ENCODE peak calls at places on chromosomes 6 and 20, in seven cellular contexts. B is GM12878, J is sigmoid colon, I is tibial nerve, A is upper lobe of left lung, M is A549, Y is H1. H is an unnamed sample.

GRCh38 chr6:121520337-121521163 is 85.1 kb downstream of the GJA1 start:
- DNase-seq in B (no peak), J (no peak), I (no peak), A (no peak), M (peak; percentile 84), Y (no peak), H (no peak)

GRCh38 chr6:159766923-159767322 is 5.1 kb downstream of the ACAT2 start:
- DNase-seq in B (no peak), J (no peak), I (no peak), A (no peak), M (no peak), Y (no peak), H (no peak)

GRCh38 chr6:105733556-105734162 is 330.8 kb upstream of the PREP start:
- DNase-seq in B (no peak), J (no peak), I (no peak), A (no peak), M (peak; percentile 18), Y (no peak), H (no peak)

GRCh38 chr6:85677243-85677956 is 34.7 kb upstream of the SYNCRIP start:
- DNase-seq in B (no peak), J (no peak), I (no peak), A (no peak), M (no peak), Y (no peak), H (no peak)

GRCh38 chr6:34333858-34334257 is 58.6 kb downstream of the NUDT3 start:
- DNase-seq in B (no peak), J (no peak), I (no peak), A (no peak), M (no peak), Y (no peak), H (no peak)

GRCh38 chr20:37535443-37536132 is 7.9 kb upstream of the BLCAP start:
- DNase-seq in B (no peak), J (no peak), I (no peak), A (peak; percentile 53), M (no peak), Y (no peak), H (no peak)

GRCh38 chr6:165820934-165821333 is 157.9 kb upstream of the PDE10A start:
- DNase-seq in B (no peak), J (no peak), I (no peak), A (no peak), M (no peak), Y (no peak), H (no peak)

GRCh38 chr20:23248524-23248923 is 102.1 kb upstream of the NXT1 start:
- DNase-seq in B (no peak), J (no peak), I (no peak), A (no peak), M (no peak), Y (no peak), H (no peak)

GRCh38 chr6:29653452-29654038 is 3.3 kb upstream of the MOG start:
- DNase-seq in B (no peak), J (no peak), I (no peak), A (no peak), M (peak; percentile 79), Y (no peak), H (peak; percentile 17)

GRCh38 chr6:127879685-127880084 is 21.2 kb downstream of the THEMIS start:
- DNase-seq in B (no peak), J (no peak), I (no peak), A (peak; percentile 8), M (no peak), Y (peak; percentile 74), H (no peak)

GRCh38 chr6:64945450-64945849 is 761.6 kb downstream of the EYS start:
- DNase-seq in B (no peak), J (no peak), I (no peak), A (no peak), M (no peak), Y (no peak), H (no peak)
- H3K4me1 ChIP-seq in B (no peaks in the 10 kb centered on the region), J (no peaks in the 10 kb centered on the region), I (no peaks in the 10 kb centered on the region), A (no peaks in the 10 kb centered on the region), M (no peaks in the 10 kb centered on the region), Y (no peaks in the 10 kb centered on the region), H (no peaks in the 10 kb centered on the region)

GRCh38 chr20:47960769-47961525 is 175.7 kb upstream of the SULF2 start:
- DNase-seq in B (no peak), J (peak; percentile 48), I (no peak), A (no peak), M (no peak), Y (no peak), H (no peak)

GRCh38 chr20:47962286-47962685 is 177.0 kb upstream of the SULF2 start:
- DNase-seq in B (no peak), J (no peak), I (no peak), A (no peak), M (no peak), Y (no peak), H (no peak)

GRCh38 chr20:47964174-47964573 is 178.9 kb upstream of the SULF2 start:
- DNase-seq in B (no peak), J (no peak), I (no peak), A (no peak), M (no peak), Y (no peak), H (no peak)

GRCh38 chr20:47960277-47960676 is 175.0 kb upstream of the SULF2 start:
- DNase-seq in B (no peak), J (no peak), I (no peak), A (no peak), M (no peak), Y (no peak), H (no peak)

DNA sequence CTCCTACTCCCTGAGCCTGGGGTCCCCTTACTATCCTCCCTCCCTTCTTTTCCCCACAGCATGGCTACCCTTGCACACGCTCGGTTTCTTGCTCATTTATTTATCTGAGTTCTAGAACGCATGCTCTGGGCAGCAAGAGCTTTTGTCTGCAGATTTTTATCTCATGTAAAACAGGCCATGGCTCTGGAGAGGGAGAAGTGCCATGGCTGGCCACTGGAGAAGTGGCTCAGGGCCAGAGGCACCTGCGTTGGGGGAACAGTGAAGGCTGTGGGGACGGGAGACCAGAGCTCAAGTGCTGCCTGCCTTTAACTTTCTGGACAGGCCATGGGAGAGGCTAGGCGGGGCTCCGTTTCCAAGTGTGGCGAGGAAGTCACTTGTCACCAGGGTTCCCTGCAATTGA is 177.7 kb upstream of the SULF2 start:
- DNase-seq in B (no peak), J (no peak), I (no peak), A (no peak), M (no peak), Y (no peak), H (no peak)
- TF ChIP-seq EP300 in B (no peak), J (no peak), I (no peak), A (no peak), M (no peak), Y (no peak), H (no peak)

GRCh38 chr6:4380881-4381281 is 245.5 kb upstream of the ECI2 start:
- DNase-seq in B (no peak), J (no peak), I (no peak), A (no peak), M (no peak), Y (no peak), H (no peak)
- H3K27ac ChIP-seq in B (no peak overlapping the region), J (peak overlapping the region; percentile 35), I (no peak overlapping the region), A (no peak overlapping the region), M (no peak overlapping the region), Y (no peak overlapping the region), H (no peak overlapping the region)

GRCh38 chr6:71383476-71383875 is 94.9 kb downstream of the OGFRL1 start:
- DNase-seq in B (no peak), J (no peak), I (no peak), A (no peak), M (no peak), Y (no peak), H (no peak)

GRCh38 chr6:71383891-71384489 is 95.4 kb downstream of the OGFRL1 start:
- DNase-seq in B (no peak), J (no peak), I (no peak), A (no peak), M (peak; percentile 48), Y (no peak), H (no peak)

GRCh38 chr6:71386215-71386614 is 97.6 kb downstream of the OGFRL1 start:
- DNase-seq in B (no peak), J (no peak), I (no peak), A (no peak), M (no peak), Y (no peak), H (no peak)

GRCh38 chr6:71387179-71387578 is 98.6 kb downstream of the OGFRL1 start:
- DNase-seq in B (no peak), J (no peak), I (no peak), A (no peak), M (no peak), Y (no peak), H (no peak)

GRCh38 chr6:71385111-71385822 is 96.7 kb downstream of the OGFRL1 start:
- DNase-seq in B (no peak), J (no peak), I (no peak), A (no peak), M (no peak), Y (no peak), H (no peak)
- H3K4me1 ChIP-seq in B (no peaks in the 10 kb centered on the region), J (no peaks in the 10 kb centered on the region), I (peaks cover 13% of the 10 kb centered on the region), A (peaks cover 38% of the 10 kb centered on the region), M (peaks cover 73% of the 10 kb centered on the region), Y (no peaks in the 10 kb centered on the region), H (no peaks in the 10 kb centered on the region)

DNA sequence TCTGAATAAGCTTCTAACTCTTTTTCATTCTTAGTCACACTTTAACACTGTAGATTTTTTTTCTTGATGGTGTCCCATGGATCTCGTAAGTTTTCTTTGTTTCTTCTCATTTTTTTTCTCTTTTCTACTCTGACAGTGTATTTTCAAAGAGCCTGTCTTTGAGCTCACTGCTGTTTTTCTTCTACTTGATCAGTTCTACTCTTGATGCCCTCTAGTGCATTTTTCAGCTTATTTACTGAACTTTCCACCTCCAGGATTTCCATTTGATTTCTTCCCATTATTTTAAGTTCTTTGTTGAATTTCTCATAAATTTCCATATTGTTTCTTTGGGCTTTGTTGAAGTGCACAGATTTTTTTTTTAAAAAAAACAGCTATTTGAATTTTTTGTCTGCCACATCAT is 2641.1 kb upstream of the DEFB115 start:
- DNase-seq in B (no peak), J (no peak), I (no peak), A (no peak), M (no peak), Y (no peak), H (no peak)
- TF ChIP-seq EP300 in B (no peak), J (no peak), I (no peak), A (no peak), M (no peak), Y (no peak), H (no peak)